ENCODE peak calls at places on chromosomes 5 and 9, in four cellular contexts. M, Q, G and R are unnamed samples. For H3K27me3, the result is how much of the 10 kb centered on the place peaks cover.

GRCh38 chr5:64301566-64301965 is 135.9 kb downstream of the RNF180 start:
- DNase-seq in M (no peak), G (no peak), Q (no peak), R (no peak)

GRCh38 chr9:530681-531080 is 310.8 kb upstream of the DMRT1 start:
- DNase-seq in M (no peak), Q (peak), G (no peak), R (no peak)

GRCh38 chr5:178587793-178588611 is 2.2 kb downstream of the COL23A1 start:
- DNase-seq in Q (no peak), G (no peak), M (no peak), R (no peak)

GRCh38 chr9:37220971-37221370 is 100.6 kb downstream of the ZCCHC7 start:
- DNase-seq in G (no peak), Q (no peak), M (no peak), R (no peak)

GRCh38 chr5:149834246-149834855 is 104.2 kb downstream of the PPARGC1B start:
- DNase-seq in G (peak), M (peak), Q (peak), R (peak)

GRCh38 chr9:91119147-91119546 is 242.6 kb downstream of the AUH start:
- DNase-seq in M (peak), Q (no peak), G (no peak), R (no peak)

GRCh38 chr5:140295414-140295813 is 7.5 kb downstream of the PFDN1 start:
- DNase-seq in G (no peak), M (no peak), Q (no peak), R (peak)

GRCh38 chr9:114184866-114185265 is 29.5 kb downstream of the COL27A1 start:
- DNase-seq in G (no peak), M (no peak), Q (no peak), R (no peak)

GRCh38 chr9:82560457-82560904 is 502.5 kb downstream of the RASEF start:
- DNase-seq in G (no peak), Q (no peak), M (no peak), R (peak)

GRCh38 chr9:18543406-18543965 is 69.5 kb downstream of the ADAMTSL1 start:
- DNase-seq in M (no peak), Q (no peak), G (peak), R (no peak)

GRCh38 chr9:94656190-94656589 is 16.9 kb upstream of the FBP1 start:
- DNase-seq in G (no peak), Q (no peak), M (peak), R (no peak)

GRCh38 chr9:135087489-135087791 is at the start of gene OLFM1:
- DNase-seq in M (peak), Q (peak), G (peak), R (peak)

GRCh38 chr5:10760976-10761841 is at the start of gene DAP:
- DNase-seq in Q (peak), M (peak), G (peak), R (peak)

GRCh38 chr5:10761842-10762165 is 770 bp upstream of the DAP start:
- DNase-seq in G (no peak), Q (no peak), M (no peak), R (no peak)

GRCh38 chr5:10760033-10760975 is 730 bp downstream of the DAP start:
- DNase-seq in M (peak), G (peak), Q (peak), R (peak)

GRCh38 chr5:10762178-10762775 is 1.2 kb upstream of the DAP start:
- DNase-seq in G (no peak), M (no peak), Q (no peak), R (peak)

GRCh38 chr5:10762776-10763500 is 1.9 kb upstream of the DAP start:
- DNase-seq in M (no peak), Q (no peak), G (no peak), R (no peak)
- H2AFZ ChIP-seq in M (peak), Q (no peak), G (no peak), R (no peak)

GRCh38 chr9:89601856-89602562 is 2.8 kb upstream of the GADD45G start:
- DNase-seq in G (no peak), Q (no peak), M (no peak), R (no peak)

GRCh38 chr9:89598926-89599325 is 5.9 kb upstream of the GADD45G start:
- DNase-seq in Q (no peak), M (no peak), G (no peak), R (peak)

GRCh38 chr9:89602978-89603628 is 1.7 kb upstream of the GADD45G start:
- DNase-seq in G (peak), M (peak), Q (peak), R (peak)

GRCh38 chr9:89600831-89601230 is 4.0 kb upstream of the GADD45G start:
- DNase-seq in M (no peak), G (no peak), Q (no peak), R (no peak)

DNA sequence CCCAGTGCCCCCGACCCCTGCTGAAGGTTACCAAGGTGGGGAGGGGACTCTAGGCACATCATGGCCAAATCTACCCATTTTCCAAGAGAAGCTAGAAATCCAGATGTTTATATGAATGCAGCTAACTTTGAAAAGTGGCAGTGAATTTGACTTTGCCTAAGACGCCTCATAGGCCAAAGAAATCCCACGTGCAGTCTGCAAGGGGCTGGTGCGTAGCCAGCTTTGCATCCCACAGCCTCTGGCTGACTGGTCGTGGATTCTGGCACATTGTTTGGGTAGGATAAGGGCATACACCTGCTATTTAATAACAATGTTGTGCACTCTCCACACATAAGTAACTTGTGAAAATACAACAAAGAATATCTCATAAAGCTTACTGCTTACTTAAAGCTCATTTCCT is 3.5 kb upstream of the GADD45G start:
- DNase-seq in G (no peak), Q (no peak), M (no peak), R (no peak)
- H3K27me3 ChIP-seq in G (under half), Q (under half), M (under half), R (under half)

GRCh38 chr9:3401556-3401955 is 124.2 kb downstream of the RFX3 start:
- DNase-seq in Q (peak), G (no peak), M (no peak), R (no peak)
- TF ChIP-seq EZH2phosphoT487 in Q (no peak), G (no peak), M (no peak), R (no peak)

GRCh38 chr9:137222190-137223077 is at the start of gene RNF208:
- DNase-seq in Q (no peak), G (peak), M (peak), R (peak)
- H2AFZ ChIP-seq in Q (no peak), G (peak), M (no peak), R (peak)

DNA sequence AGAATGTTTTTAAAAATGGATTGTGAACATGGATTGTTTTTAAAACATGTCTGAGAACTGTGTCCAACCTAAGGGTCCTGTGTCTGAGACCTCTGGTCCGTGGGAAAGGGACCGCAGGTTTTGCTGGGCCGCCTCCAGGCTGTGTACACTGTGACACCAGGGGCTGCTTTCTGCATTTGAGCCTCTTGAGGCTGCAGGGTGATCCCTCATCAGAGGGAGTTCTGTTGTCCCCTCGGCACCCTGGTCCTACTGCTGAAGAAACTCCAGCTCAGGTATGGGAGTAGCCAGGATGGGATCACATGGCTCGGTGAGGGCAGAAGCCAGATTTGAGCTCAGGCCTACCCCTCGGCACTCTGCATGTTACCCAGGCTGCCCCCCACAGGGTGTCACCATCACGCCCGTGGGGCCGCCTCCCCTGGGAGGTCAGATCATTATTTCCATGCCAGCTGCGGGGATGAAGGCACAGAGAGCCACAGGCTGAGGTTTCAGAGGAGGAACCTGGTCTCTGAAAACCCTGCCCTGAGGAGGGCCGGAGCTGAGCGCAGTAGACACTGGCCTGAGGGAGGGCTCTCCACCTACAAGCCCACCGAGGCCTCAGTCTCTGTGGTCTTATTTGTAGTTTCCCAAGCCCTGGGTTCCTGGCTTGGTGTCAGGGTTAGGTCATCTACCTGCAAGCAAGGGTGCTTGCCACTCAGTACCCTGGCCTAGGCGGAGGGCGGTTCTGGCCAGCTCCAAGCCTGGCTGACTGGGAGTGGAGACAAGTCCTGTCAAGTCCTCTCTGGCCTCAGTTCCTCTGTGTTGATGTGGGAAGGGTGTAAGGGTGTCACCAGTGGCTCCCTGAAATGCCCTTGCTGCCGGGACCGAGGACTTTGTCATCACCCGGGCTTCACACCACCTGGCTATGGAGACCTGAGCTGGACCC is 2.8 kb downstream of the PRR7 start:
- DNase-seq in G (no peak), Q (no peak), M (no peak), R (no peak)
- H3K27me3 ChIP-seq in G (under half), Q (under half), M (half or more), R (under half)

DNA sequence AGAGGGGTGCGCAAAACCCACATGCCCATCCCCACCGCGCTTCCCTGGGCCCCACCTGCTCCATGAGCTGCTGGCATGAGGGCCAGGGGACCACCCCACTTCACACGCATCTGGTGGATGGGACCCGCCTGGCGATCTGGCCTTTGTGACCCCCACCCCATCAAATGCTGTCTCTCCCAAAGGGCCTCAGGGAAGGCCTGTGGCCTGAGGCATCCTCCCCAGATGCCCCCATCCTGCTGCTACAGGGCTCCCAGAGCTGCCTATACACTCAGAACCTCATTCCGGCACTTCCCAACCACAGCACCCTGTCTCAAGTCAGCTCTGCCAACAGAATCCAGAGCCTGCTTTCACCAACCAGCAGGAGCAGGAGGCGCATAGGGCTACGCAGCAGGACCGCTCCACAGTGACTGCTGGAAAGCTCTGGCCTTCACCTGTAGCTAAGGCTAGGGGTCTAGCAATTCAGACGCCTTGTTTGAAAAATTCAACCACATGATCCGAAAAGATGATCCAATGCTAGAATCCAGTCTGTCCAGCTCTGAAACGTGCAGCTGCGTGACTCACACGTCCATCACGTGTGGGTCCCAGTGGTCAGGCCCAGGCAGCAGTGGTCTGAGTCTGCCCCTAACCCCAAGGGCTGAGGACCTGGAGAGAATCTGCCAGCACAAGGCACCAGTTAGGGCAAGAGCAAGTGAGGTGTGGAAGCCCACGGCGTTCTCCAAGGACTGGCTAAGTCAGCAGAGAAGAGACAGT is 1.4 kb upstream of the SNAPC4 start:
- DNase-seq in M (no peak), Q (no peak), G (no peak), R (no peak)
- TF ChIP-seq EZH2phosphoT487 in M (no peak), Q (no peak), G (no peak), R (no peak)

GRCh38 chr5:102579379-102579778 is 80.6 kb upstream of the SLCO6A1 start:
- DNase-seq in G (no peak), Q (no peak), M (no peak), R (no peak)

GRCh38 chr5:102581011-102581410 is 82.2 kb upstream of the SLCO6A1 start:
- DNase-seq in Q (no peak), G (no peak), M (no peak), R (no peak)

GRCh38 chr5:102582706-102583105 is 83.9 kb upstream of the SLCO6A1 start:
- DNase-seq in M (no peak), G (no peak), Q (no peak), R (no peak)

GRCh38 chr5:102578362-102578761 is 79.6 kb upstream of the SLCO6A1 start:
- DNase-seq in G (no peak), Q (no peak), M (no peak), R (no peak)

DNA sequence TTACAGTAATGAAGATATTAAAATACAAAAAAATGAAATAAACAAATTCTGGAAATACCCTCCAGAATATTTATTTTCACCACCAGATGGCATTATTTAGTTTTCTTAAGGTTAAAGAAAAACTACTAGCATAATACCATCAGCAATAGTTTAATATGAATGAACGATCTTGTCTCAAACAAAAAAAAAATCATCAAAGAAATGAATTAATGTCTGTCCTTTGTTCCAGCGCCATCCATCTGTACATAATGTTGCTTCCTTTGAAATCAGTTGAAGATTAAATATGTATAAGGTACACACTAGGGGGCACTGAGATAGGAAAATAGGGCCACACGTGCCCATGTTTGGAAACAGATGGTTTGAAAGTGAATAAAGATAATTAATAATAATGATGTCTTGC is 84.9 kb upstream of the SLCO6A1 start:
- DNase-seq in G (peak), M (peak), Q (peak), R (peak)
- H2AFZ ChIP-seq in G (no peak), M (no peak), Q (peak), R (no peak)

GRCh38 chr5:136192015-136192525 is 892 bp downstream of the SMIM32 start:
- DNase-seq in Q (no peak), M (peak), G (peak), R (peak)

GRCh38 chr5:136192526-136193395 is at the start of gene SMIM32:
- DNase-seq in G (peak), M (peak), Q (no peak), R (peak)

GRCh38 chr5:136190904-136191303 is 2.1 kb downstream of the SMIM32 start:
- DNase-seq in M (no peak), G (peak), Q (no peak), R (no peak)

GRCh38 chr5:136193396-136193935 is 504 bp upstream of the SMIM32 start:
- DNase-seq in G (peak), Q (no peak), M (no peak), R (no peak)

DNA sequence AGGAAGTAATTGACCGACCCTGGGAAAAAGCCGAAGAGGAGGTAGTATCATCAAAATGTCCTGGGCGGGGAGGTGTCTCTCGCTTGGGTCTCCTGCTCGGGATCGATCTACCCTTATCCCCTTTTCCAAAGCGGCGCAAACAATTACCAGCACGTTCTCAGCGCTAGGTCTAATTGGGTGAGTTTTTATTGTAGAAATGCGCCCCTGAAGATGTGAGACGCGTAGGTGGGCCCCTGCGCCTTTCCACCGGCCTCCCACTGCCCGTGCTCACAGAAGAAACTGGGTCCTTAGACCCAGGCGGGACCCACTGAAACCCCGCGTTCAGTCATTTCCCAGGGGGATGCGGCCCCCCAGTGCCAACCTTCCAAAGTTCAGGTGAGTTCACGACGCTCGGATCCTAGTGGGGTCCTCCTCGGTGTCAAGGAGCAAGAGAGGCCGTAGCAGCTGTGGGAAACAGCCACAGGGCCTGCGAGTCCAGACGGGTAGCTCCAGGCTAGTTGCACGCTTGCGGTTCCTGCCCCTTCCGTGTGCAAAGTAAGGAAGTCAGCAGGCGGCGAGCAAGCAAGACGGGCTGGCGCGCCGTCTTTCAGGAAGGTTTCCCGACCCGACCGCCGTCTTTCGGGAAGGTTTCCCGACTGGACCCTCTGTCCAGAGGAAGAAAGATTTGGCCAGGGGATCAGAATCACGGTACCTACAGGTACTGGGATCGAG is 1.5 kb downstream of the SMIM32 start:
- DNase-seq in Q (no peak), M (peak), G (peak), R (peak)
- H3K27me3 ChIP-seq in Q (under half), M (half or more), G (under half), R (under half)

GRCh38 chr9:33419904-33420303 is 17.5 kb upstream of the AQP7 start:
- DNase-seq in G (no peak), M (no peak), Q (no peak), R (no peak)

GRCh38 chr9:33416996-33417395 is 14.6 kb upstream of the AQP7 start:
- DNase-seq in Q (no peak), G (no peak), M (no peak), R (no peak)

GRCh38 chr9:33414263-33414662 is 11.9 kb upstream of the AQP7 start:
- DNase-seq in M (no peak), Q (no peak), G (no peak), R (no peak)

GRCh38 chr9:33418090-33418489 is 15.7 kb upstream of the AQP7 start:
- DNase-seq in Q (no peak), G (no peak), M (no peak), R (no peak)

GRCh38 chr9:33415152-33416038 is 13.0 kb upstream of the AQP7 start:
- DNase-seq in M (peak), G (peak), Q (peak), R (peak)
- TF ChIP-seq EZH2phosphoT487 in M (no peak), G (no peak), Q (no peak), R (no peak)

GRCh38 chr5:146647656-146648199 is 131.7 kb upstream of the GPR151 start:
- DNase-seq in Q (no peak), M (no peak), G (peak), R (no peak)
- H2AFZ ChIP-seq in Q (no peak), M (no peak), G (no peak), R (no peak)